ENCODE peak calls at places on chromosomes 5 and 9, in seven cellular contexts. R is sigmoid colon, J is MM.1S, E is Peyer's patch, N is Caco-2, C is endothelial cell of umbilical vein, H is uterus. M is an unnamed sample.

GRCh38 chr9:124659099-124659659 is 111.9 kb downstream of the NR6A1 start:
- DNase-seq in R (peak), H (peak), N (peak), C (peak), E (peak), J (peak), M (peak)

GRCh38 chr9:78574354-78575036 is 277.6 kb downstream of the PSAT1 start:
- DNase-seq in J (no peak), R (no peak), H (no peak), E (no peak), C (no peak), N (no peak), M (no peak)

GRCh38 chr9:71446499-71447411 is 321.6 kb downstream of the CEMIP2 start:
- DNase-seq in C (peak), J (peak), R (no peak), N (peak), H (no peak), E (peak), M (peak)

GRCh38 chr5:156310115-156310514 is 16.8 kb upstream of the SGCD start:
- DNase-seq in J (no peak), R (no peak), C (no peak), N (no peak), E (no peak), H (no peak), M (no peak)

GRCh38 chr9:131776473-131776872 is 36.6 kb upstream of the RAPGEF1 start:
- DNase-seq in N (peak), C (peak), H (no peak), R (no peak), E (no peak), J (peak), M (no peak)

GRCh38 chr5:180908998-180909731 is 10.2 kb downstream of the BTNL8 start:
- DNase-seq in N (no peak), C (no peak), E (no peak), J (no peak), H (no peak), R (no peak), M (no peak)

GRCh38 chr9:80699551-80699998 is 989.8 kb downstream of the TLE1 start:
- DNase-seq in J (no peak), E (no peak), H (no peak), N (no peak), R (no peak), C (no peak), M (no peak)

GRCh38 chr9:136721339-136722092 is 9.1 kb downstream of the DIPK1B start:
- DNase-seq in R (no peak), C (peak), J (no peak), E (peak), H (no peak), N (no peak), M (no peak)

GRCh38 chr9:36328798-36329411 is 70.7 kb upstream of the GNE start:
- DNase-seq in H (no peak), R (no peak), C (peak), E (peak), N (peak), J (peak), M (no peak)

GRCh38 chr5:145204741-145205140 is 630.4 kb downstream of the PRELID2 start:
- DNase-seq in C (no peak), H (no peak), E (no peak), J (no peak), N (no peak), R (no peak), M (no peak)

GRCh38 chr9:127014210-127014609 is 99.6 kb downstream of the RALGPS1 start:
- DNase-seq in H (no peak), J (no peak), R (no peak), N (no peak), C (no peak), E (no peak), M (no peak)

GRCh38 chr5:57439601-57440000 is 43.0 kb downstream of the ACTBL2 start:
- DNase-seq in H (no peak), R (no peak), C (no peak), N (no peak), E (no peak), J (no peak), M (no peak)

GRCh38 chr9:77092536-77092935 is 73.1 kb downstream of the FOXB2 start:
- DNase-seq in J (no peak), C (no peak), R (no peak), H (no peak), N (no peak), E (no peak), M (no peak)

GRCh38 chr5:147036691-147037245 is 158.2 kb upstream of the PPP2R2B start:
- DNase-seq in R (no peak), H (no peak), N (no peak), E (no peak), C (no peak), J (no peak), M (no peak)

GRCh38 chr9:80811003-80811402 is 878.3 kb downstream of the TLE1 start:
- DNase-seq in H (no peak), R (no peak), N (no peak), J (no peak), E (no peak), C (no peak), M (no peak)

GRCh38 chr5:34474573-34475021 is 181.5 kb upstream of the RAI14 start:
- DNase-seq in R (no peak), E (no peak), J (peak), H (no peak), N (no peak), C (peak), M (no peak)

GRCh38 chr5:52837068-52837467 is 49.4 kb downstream of the ITGA1 start:
- DNase-seq in E (no peak), J (no peak), R (no peak), N (no peak), H (peak), C (peak), M (no peak)

GRCh38 chr5:59099270-59099994 is 516.6 kb downstream of the RAB3C start:
- DNase-seq in C (no peak), H (no peak), J (no peak), N (no peak), R (no peak), E (peak), M (no peak)

GRCh38 chr9:31799953-31800609 is 584.4 kb upstream of the ACO1 start:
- DNase-seq in H (no peak), R (no peak), N (no peak), J (peak), C (peak), E (no peak), M (no peak)

GRCh38 chr5:68074048-68074632 is 141.4 kb upstream of the PIK3R1 start:
- DNase-seq in N (no peak), J (no peak), C (no peak), R (peak), H (no peak), E (peak), M (no peak)

GRCh38 chr9:120879421-120879820 is 2.4 kb upstream of the PHF19 start:
- DNase-seq in R (no peak), C (no peak), N (no peak), H (no peak), J (no peak), E (no peak), M (no peak)

GRCh38 chr9:120877276-120878034 is 467 bp upstream of the PHF19 start:
- DNase-seq in N (peak), J (peak), R (peak), H (peak), E (peak), C (peak), M (peak)

GRCh38 chr9:120876842-120877240 is at the start of gene PHF19:
- DNase-seq in R (no peak), C (no peak), H (peak), E (no peak), J (peak), N (peak), M (no peak)

GRCh38 chr9:120875954-120876841 is 790 bp downstream of the PHF19 start:
- DNase-seq in H (peak), C (peak), R (peak), J (peak), N (peak), E (peak), M (peak)

DNA sequence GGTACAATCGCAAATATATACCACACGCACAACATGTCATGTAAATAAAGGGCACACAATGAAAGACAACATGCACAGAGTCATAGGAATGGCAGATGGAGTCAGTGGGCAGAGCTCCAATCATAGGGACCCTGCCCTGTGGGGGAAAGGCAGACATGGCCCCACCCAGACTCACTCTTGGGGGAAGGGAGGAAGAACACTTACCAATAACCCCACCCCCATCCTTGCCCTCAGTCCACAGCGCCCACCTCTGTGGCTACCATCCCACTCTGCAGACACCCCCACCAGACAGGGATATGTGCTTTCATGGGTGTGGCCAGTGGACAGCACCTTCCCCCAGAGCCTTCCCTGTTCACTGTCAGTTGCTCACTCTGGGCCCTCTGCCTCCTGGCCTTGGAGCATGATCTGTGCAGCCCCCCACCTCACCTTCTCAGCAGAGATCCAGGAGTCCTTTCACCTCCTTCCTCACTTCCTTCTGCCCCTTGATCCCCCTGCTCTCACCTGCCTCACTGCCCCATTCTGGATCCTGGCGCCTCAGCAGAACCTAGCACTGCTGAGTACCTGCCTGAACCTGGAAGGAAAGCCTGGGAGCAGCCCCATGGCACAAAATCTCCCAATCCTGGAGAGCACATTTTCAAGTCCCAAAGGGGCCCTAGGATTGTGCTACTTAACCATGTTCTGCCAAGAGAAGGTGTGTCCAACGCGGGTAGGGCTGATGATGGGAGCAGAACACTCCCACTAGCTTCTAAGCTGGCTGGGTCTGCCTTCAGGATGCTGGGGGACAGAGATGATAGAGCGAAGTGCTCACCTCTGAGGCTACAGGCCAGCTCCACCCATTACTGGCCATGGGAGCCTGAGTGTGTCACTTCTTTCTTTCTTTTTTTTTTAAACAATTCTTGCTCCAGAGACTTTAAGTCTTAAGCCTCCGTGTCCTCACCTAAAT is 1.5 kb upstream of the PHF19 start:
- DNase-seq in H (no peak), C (no peak), R (no peak), J (no peak), E (no peak), N (no peak), M (no peak)
- H3K4me3 ChIP-seq in H (no peak), C (peak), R (no peak), J (peak), E (peak), N (peak), M (no peak)

GRCh38 chr9:19371942-19372341 is 8.1 kb downstream of the RPS6 start:
- DNase-seq in J (no peak), R (no peak), E (no peak), H (no peak), N (no peak), C (no peak), M (no peak)
- TF ChIP-seq CTCF in J (no peak), R (no peak), E (no peak), H (no peak), N (no peak), C (no peak), M (no peak)

GRCh38 chr9:121698627-121699270 is 47.3 kb downstream of the DAB2IP start:
- DNase-seq in C (no peak), H (peak), R (no peak), N (no peak), J (no peak), E (no peak), M (no peak)

GRCh38 chr9:121701736-121702261 is 50.4 kb downstream of the DAB2IP start:
- DNase-seq in R (no peak), N (no peak), E (no peak), H (no peak), J (no peak), C (no peak), M (no peak)

GRCh38 chr9:121699271-121700164 is 48.1 kb downstream of the DAB2IP start:
- DNase-seq in C (peak), J (peak), H (peak), E (peak), R (peak), N (no peak), M (no peak)

GRCh38 chr9:121700831-121701419 is 49.5 kb downstream of the DAB2IP start:
- DNase-seq in J (no peak), C (peak), R (no peak), H (no peak), N (no peak), E (no peak), M (no peak)

DNA sequence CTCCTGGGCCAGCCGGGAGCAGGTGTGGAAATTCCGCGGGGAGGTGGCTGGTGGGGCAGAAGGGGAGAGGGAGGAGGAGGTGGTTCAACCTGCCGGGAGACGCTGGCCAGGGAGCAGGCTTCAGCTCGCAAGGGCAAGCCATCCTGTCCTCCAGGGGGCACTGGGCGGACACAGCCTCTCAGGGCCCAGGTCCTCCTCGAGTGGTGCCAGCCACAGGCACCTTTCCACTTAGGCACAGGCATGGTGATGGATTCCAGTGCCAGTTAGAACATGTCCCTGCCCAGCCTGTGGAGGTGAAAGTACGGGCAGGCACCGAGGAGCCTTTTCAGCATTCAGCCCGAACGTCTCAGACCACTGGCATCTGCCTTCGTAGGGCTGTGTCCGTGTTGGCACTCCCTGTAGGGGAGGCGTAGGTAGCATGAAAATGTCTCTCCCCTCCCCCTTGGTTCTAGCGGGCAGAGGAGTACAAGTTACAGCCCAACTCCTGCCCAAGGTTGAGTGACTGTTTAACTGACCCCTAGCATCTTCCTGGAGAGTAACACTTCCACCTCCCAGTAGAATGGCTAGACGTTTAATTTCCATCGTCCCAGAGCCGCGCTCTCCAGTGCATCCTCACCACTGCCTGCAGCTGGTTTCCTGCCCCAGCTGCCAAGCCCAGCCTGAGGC is 48.9 kb downstream of the DAB2IP start:
- DNase-seq in R (peak), E (peak), J (peak), N (peak), C (peak), H (peak), M (no peak)
- H3K4me3 ChIP-seq in R (peak), E (peak), J (peak), N (peak), C (peak), H (peak), M (peak)

DNA sequence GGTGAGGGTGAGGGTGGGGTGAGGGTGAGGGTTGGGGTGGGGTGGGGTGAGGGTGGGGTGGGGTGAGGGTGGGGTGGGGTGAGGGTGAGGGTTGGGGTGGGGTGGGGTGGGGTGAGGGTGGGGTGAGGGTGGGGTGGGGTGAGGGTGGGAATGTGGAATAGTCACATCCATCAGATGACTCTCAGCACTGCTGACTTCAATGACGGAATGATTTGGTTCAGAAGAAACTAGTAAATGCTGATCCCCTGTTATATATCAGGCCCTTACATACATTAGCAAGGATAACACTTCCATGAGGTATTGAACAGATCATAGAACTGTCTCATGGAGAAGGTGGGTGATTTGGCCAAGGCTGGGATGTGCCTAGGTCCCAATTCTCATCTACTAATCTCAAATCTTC is 24.5 kb upstream of the C5orf47 start:
- DNase-seq in C (no peak), H (no peak), R (no peak), N (no peak), J (no peak), E (no peak), M (no peak)
- TF ChIP-seq CTCF in C (no peak), H (no peak), R (no peak), N (no peak), J (no peak), E (no peak), M (no peak)